ENCODE peak calls at places on chromosomes 4 and X, in nine cellular contexts. D is heart right ventricle; S is GM18507; I is right cardiac atrium; V is activated CD4-positive, alpha-beta T cell treated with anti-CD3 and anti-CD28 coated beads, Interleukin-2, amount 10 ng/mL, durations not matched to agents 7 days and 5 days; W is M059J; C is GM12864; K is OCI-M1; G is NCI-H524. P is an unnamed sample.
A peak's percentile ranks its signal among the peaks of the same experiment; 100 is the strongest.

GRCh38 chr4:42330291-42330690 is 67.0 kb upstream of the SHISA3 start:
- DNase-seq in D (no peak), S (no peak), I (no peak), V (no peak), W (no peak), C (no peak), K (no peak), G (no peak), P (no peak)

GRCh38 chr4:10115657-10116624 is 658 bp downstream of the WDR1 start:
- DNase-seq in D (no peak), S (peak; percentile 66), I (peak; percentile 82), V (peak; percentile 78), W (peak; percentile 69), C (no peak), K (peak; percentile 58), G (no peak), P (peak; percentile 43)

GRCh38 chr4:89134775-89135319 is 23.5 kb downstream of the TIGD2 start:
- DNase-seq in D (no peak), S (no peak), I (no peak), V (no peak), W (peak; percentile 83), C (no peak), K (no peak), G (no peak), P (no peak)

GRCh38 chr4:77652237-77652897 is 46.7 kb downstream of the CXCL13 start:
- DNase-seq in D (no peak), S (no peak), I (no peak), V (no peak), W (no peak), C (no peak), K (no peak), G (no peak), P (no peak)

GRCh38 chrX:40971736-40972135 is 113.5 kb upstream of the USP9X start:
- DNase-seq in D (no peak), S (no peak), I (no peak), V (no peak), W (peak; percentile 76), C (no peak), K (no peak), G (no peak), P (no peak)

GRCh38 chrX:120262781-120263719 is 12.4 kb downstream of the ZBTB33 start:
- DNase-seq in D (no peak), S (no peak), I (no peak), V (no peak), W (no peak), C (no peak), K (peak; percentile 65), G (peak; percentile 18), P (peak; percentile 67)

GRCh38 chrX:115602729-115603389 is 41.9 kb downstream of the PLS3 start:
- DNase-seq in D (no peak), S (no peak), I (no peak), V (no peak), W (peak; percentile 81), C (no peak), K (no peak), G (no peak), P (no peak)

GRCh38 chr4:81828991-81829390 is 357.3 kb upstream of the RASGEF1B start:
- DNase-seq in D (peak; percentile 52), S (no peak), I (peak; percentile 74), V (no peak), W (no peak), C (no peak), K (no peak), G (no peak), P (no peak)

GRCh38 chr4:152392079-152392478 is 143.8 kb downstream of the FBXW7 start:
- DNase-seq in D (no peak), S (no peak), I (no peak), V (no peak), W (peak; percentile 4), C (no peak), K (no peak), G (no peak), P (no peak)

GRCh38 chrX:133533249-133533648 is 118.0 kb upstream of the GPC4 start:
- DNase-seq in D (no peak), S (no peak), I (no peak), V (no peak), W (no peak), C (no peak), K (no peak), G (no peak), P (no peak)

GRCh38 chr4:826508-827208 is 729 bp upstream of the CPLX1 start:
- DNase-seq in D (no peak), S (no peak), I (peak; percentile 44), V (no peak), W (no peak), C (no peak), K (no peak), G (no peak), P (no peak)

GRCh38 chr4:87524456-87524855 is 4.7 kb downstream of the SPARCL1 start:
- DNase-seq in D (no peak), S (no peak), I (no peak), V (no peak), W (no peak), C (no peak), K (peak; percentile 12), G (no peak), P (no peak)

GRCh38 chr4:96354036-96354712 is 514.3 kb downstream of the PDHA2 start:
- DNase-seq in D (no peak), S (no peak), I (no peak), V (no peak), W (peak; percentile 7), C (no peak), K (peak; percentile 64), G (no peak), P (no peak)

GRCh38 chr4:27084685-27085356 is 224.2 kb downstream of the STIM2 start:
- DNase-seq in D (no peak), S (no peak), I (peak; percentile 61), V (no peak), W (peak; percentile 10), C (no peak), K (peak; percentile 69), G (peak; percentile 46), P (no peak)

GRCh38 chr4:168384437-168385141 is 66.0 kb upstream of the DDX60 start:
- DNase-seq in D (no peak), S (no peak), I (no peak), V (no peak), W (peak; percentile 21), C (no peak), K (peak; percentile 92), G (no peak), P (no peak)

GRCh38 chr4:151933122-151933827 is 172.5 kb upstream of the GATB start:
- DNase-seq in D (peak; percentile 41), S (no peak), I (no peak), V (no peak), W (no peak), C (no peak), K (no peak), G (no peak), P (no peak)

GRCh38 chr4:128517096-128517738 is 229.6 kb upstream of the PGRMC2 start:
- DNase-seq in D (no peak), S (no peak), I (no peak), V (no peak), W (no peak), C (no peak), K (peak; percentile 95), G (no peak), P (no peak)

GRCh38 chr4:37540486-37540885 is 145.7 kb downstream of the RELL1 start:
- DNase-seq in D (no peak), S (no peak), I (no peak), V (no peak), W (no peak), C (no peak), K (no peak), G (no peak), P (no peak)

GRCh38 chrX:38175140-38175539 is 45.5 kb downstream of the SRPX start:
- DNase-seq in D (no peak), S (no peak), I (no peak), V (no peak), W (peak; percentile 63), C (no peak), K (peak; percentile 55), G (peak; percentile 50), P (peak; percentile 49)

GRCh38 chrX:102930990-102931756 is 5.9 kb upstream of the RAB40AL start:
- DNase-seq in D (no peak), S (no peak), I (no peak), V (no peak), W (peak; percentile 17), C (no peak), K (no peak), G (no peak), P (no peak)

GRCh38 chrX:40100141-40100536 is 2.4 kb upstream of the BCOR start:
- DNase-seq in D (peak; percentile 37), S (no peak), I (peak; percentile 79), V (no peak), W (peak; percentile 87), C (no peak), K (peak; percentile 52), G (no peak), P (peak; percentile 73)

GRCh38 chrX:2497961-2498780 is 2.6 kb downstream of the DHRSX start:
- DNase-seq in D (no peak), S (no peak), I (no peak), V (no peak), W (peak; percentile 36), C (no peak), K (no peak), G (no peak), P (peak; percentile 41)

GRCh38 chr4:106738121-106738520 is 298.0 kb downstream of the DKK2 start:
- DNase-seq in D (no peak), S (no peak), I (no peak), V (no peak), W (no peak), C (no peak), K (peak; percentile 73), G (no peak), P (peak; percentile 58)

GRCh38 chrX:2150722-2151121 is 350.1 kb downstream of the DHRSX start:
- DNase-seq in D (no peak), S (no peak), I (no peak), V (no peak), W (no peak), C (no peak), K (no peak), G (no peak), P (no peak)

GRCh38 chr4:155207534-155208257 is 740 bp upstream of the NPY2R start:
- DNase-seq in D (no peak), S (no peak), I (peak; percentile 37), V (no peak), W (peak; percentile 2), C (no peak), K (no peak), G (no peak), P (no peak)